ENCODE peak calls at places on chromosomes 5 and 9, in six cellular contexts. One of them, this sample, is unnamed.
A peak's percentile ranks its signal among the peaks of the same experiment; 100 is the strongest.

GRCh38 chr9:15416880-15417279 is 5.8 kb upstream of the SNAPC3 start:
- DNase-seq in uterus: peak; percentile 40
- DNase-seq in Calu3: peak; percentile 59
- DNase-seq in tibial nerve: no peak
- DNase-seq in progenitor cell of endocrine pancreas: no peak
- DNase-seq in brain microvascular endothelial cell: peak; percentile 59
- DNase-seq in this sample: peak; percentile 30

GRCh38 chr5:147190236-147190815 is 44.5 kb upstream of the STK32A start:
- DNase-seq in uterus: no peak
- DNase-seq in Calu3: peak; percentile 80
- DNase-seq in tibial nerve: no peak
- DNase-seq in progenitor cell of endocrine pancreas: no peak
- DNase-seq in brain microvascular endothelial cell: no peak
- DNase-seq in this sample: no peak

GRCh38 chr5:58185397-58186195 is 274.3 kb downstream of the PLK2 start:
- DNase-seq in uterus: no peak
- DNase-seq in Calu3: peak; percentile 6
- DNase-seq in tibial nerve: no peak
- DNase-seq in progenitor cell of endocrine pancreas: no peak
- DNase-seq in brain microvascular endothelial cell: peak; percentile 23
- DNase-seq in this sample: no peak

GRCh38 chr9:78130004-78130403 is 98.4 kb upstream of the GNAQ start:
- DNase-seq in uterus: no peak
- DNase-seq in Calu3: peak; percentile 10
- DNase-seq in tibial nerve: no peak
- DNase-seq in progenitor cell of endocrine pancreas: no peak
- DNase-seq in brain microvascular endothelial cell: peak; percentile 26
- DNase-seq in this sample: no peak

GRCh38 chr9:32966036-32966435 is 35.4 kb downstream of the APTX start:
- DNase-seq in uterus: no peak
- DNase-seq in Calu3: no peak
- DNase-seq in tibial nerve: no peak
- DNase-seq in progenitor cell of endocrine pancreas: no peak
- DNase-seq in brain microvascular endothelial cell: no peak
- DNase-seq in this sample: no peak

GRCh38 chr5:142972064-142972463 is 201.9 kb downstream of the ARHGAP26 start:
- DNase-seq in uterus: no peak
- DNase-seq in Calu3: no peak
- DNase-seq in tibial nerve: no peak
- DNase-seq in progenitor cell of endocrine pancreas: no peak
- DNase-seq in brain microvascular endothelial cell: no peak
- DNase-seq in this sample: no peak

GRCh38 chr5:131514316-131515275 is 120.4 kb downstream of the RAPGEF6 start:
- DNase-seq in uterus: no peak
- DNase-seq in Calu3: no peak
- DNase-seq in tibial nerve: no peak
- DNase-seq in progenitor cell of endocrine pancreas: no peak
- DNase-seq in brain microvascular endothelial cell: peak; percentile 16
- DNase-seq in this sample: peak; percentile 22

GRCh38 chr5:2759696-2760461 is 8.4 kb upstream of the IRX2 start:
- DNase-seq in uterus: no peak
- DNase-seq in Calu3: no peak
- DNase-seq in tibial nerve: no peak
- DNase-seq in progenitor cell of endocrine pancreas: no peak
- DNase-seq in brain microvascular endothelial cell: no peak
- DNase-seq in this sample: no peak

GRCh38 chr5:123746683-123747360 is 234.8 kb downstream of the CSNK1G3 start:
- DNase-seq in uterus: no peak
- DNase-seq in Calu3: no peak
- DNase-seq in tibial nerve: no peak
- DNase-seq in progenitor cell of endocrine pancreas: no peak
- DNase-seq in brain microvascular endothelial cell: no peak
- DNase-seq in this sample: no peak

GRCh38 chr9:82109626-82110025 is 121.1 kb downstream of the SPATA31D1 start:
- DNase-seq in uterus: no peak
- DNase-seq in Calu3: no peak
- DNase-seq in tibial nerve: no peak
- DNase-seq in progenitor cell of endocrine pancreas: no peak
- DNase-seq in brain microvascular endothelial cell: peak; percentile 38
- DNase-seq in this sample: no peak

GRCh38 chr5:1799110-1799601 is 481 bp downstream of the MRPL36 start:
- DNase-seq in uterus: no peak
- DNase-seq in Calu3: no peak
- DNase-seq in tibial nerve: no peak
- DNase-seq in progenitor cell of endocrine pancreas: no peak
- DNase-seq in brain microvascular endothelial cell: peak; percentile 27
- DNase-seq in this sample: no peak

GRCh38 chr5:57316798-57317327 is 143.0 kb downstream of the GPBP1 start:
- DNase-seq in uterus: peak; percentile 29
- DNase-seq in Calu3: peak; percentile 23
- DNase-seq in tibial nerve: no peak
- DNase-seq in progenitor cell of endocrine pancreas: no peak
- DNase-seq in brain microvascular endothelial cell: peak; percentile 100
- DNase-seq in this sample: peak; percentile 75

GRCh38 chr5:139092741-139093140 is 105.4 kb downstream of the SIL1 start:
- DNase-seq in uterus: no peak
- DNase-seq in Calu3: no peak
- DNase-seq in tibial nerve: no peak
- DNase-seq in progenitor cell of endocrine pancreas: no peak
- DNase-seq in brain microvascular endothelial cell: no peak
- DNase-seq in this sample: no peak

GRCh38 chr5:54719384-54720306 is 202.1 kb downstream of the SNX18 start:
- DNase-seq in uterus: no peak
- DNase-seq in Calu3: no peak
- DNase-seq in tibial nerve: no peak
- DNase-seq in progenitor cell of endocrine pancreas: no peak
- DNase-seq in brain microvascular endothelial cell: peak; percentile 91
- DNase-seq in this sample: peak; percentile 72

DNA sequence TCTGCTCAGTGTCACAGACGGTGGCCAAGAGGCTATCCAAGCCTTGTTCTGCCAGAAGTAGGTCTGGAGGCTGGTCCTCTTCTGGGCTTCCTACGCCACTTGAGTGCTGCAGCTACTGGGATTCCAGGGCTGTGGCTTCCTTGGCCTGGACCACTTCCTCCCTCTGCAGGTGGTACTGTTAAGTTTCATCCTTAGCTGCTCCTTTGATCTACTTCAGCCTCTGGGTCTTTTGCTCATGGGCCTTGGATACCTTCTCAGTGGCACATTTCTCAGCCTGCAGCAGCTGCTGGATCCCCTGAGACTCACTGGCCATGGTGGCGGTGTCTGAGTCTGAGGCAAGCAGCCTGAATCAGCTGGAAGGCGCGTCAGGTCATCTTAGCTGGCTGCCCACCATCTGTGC is 10.3 kb downstream of the CNOT8 start:
- DNase-seq in uterus: no peak
- DNase-seq in Calu3: no peak
- DNase-seq in tibial nerve: no peak
- DNase-seq in progenitor cell of endocrine pancreas: no peak
- DNase-seq in brain microvascular endothelial cell: no peak
- DNase-seq in this sample: peak; percentile 13
- TF ChIP-seq CTCF in uterus: no peak
- TF ChIP-seq CTCF in Calu3: no peak
- TF ChIP-seq CTCF in tibial nerve: no peak
- TF ChIP-seq CTCF in progenitor cell of endocrine pancreas: peak; percentile 26
- TF ChIP-seq CTCF in brain microvascular endothelial cell: peak; percentile 47
- TF ChIP-seq CTCF in this sample: peak; percentile 36

GRCh38 chr9:129102791-129103594 is 7.6 kb downstream of the CRAT start:
- DNase-seq in uterus: no peak
- DNase-seq in Calu3: peak; percentile 50
- DNase-seq in tibial nerve: no peak
- DNase-seq in progenitor cell of endocrine pancreas: no peak
- DNase-seq in brain microvascular endothelial cell: peak; percentile 44
- DNase-seq in this sample: peak; percentile 17
- TF ChIP-seq CTCF in uterus: no peak
- TF ChIP-seq CTCF in Calu3: no peak
- TF ChIP-seq CTCF in tibial nerve: peak; percentile 36
- TF ChIP-seq CTCF in progenitor cell of endocrine pancreas: peak; percentile 62
- TF ChIP-seq CTCF in brain microvascular endothelial cell: peak; percentile 85
- TF ChIP-seq CTCF in this sample: peak; percentile 72

GRCh38 chr5:173626501-173626812 is 10.0 kb upstream of the BOD1 start:
- DNase-seq in uterus: no peak
- DNase-seq in Calu3: no peak
- DNase-seq in tibial nerve: no peak
- DNase-seq in progenitor cell of endocrine pancreas: no peak
- DNase-seq in brain microvascular endothelial cell: no peak
- DNase-seq in this sample: no peak

GRCh38 chr5:173627271-173627670 is 10.8 kb upstream of the BOD1 start:
- DNase-seq in uterus: no peak
- DNase-seq in Calu3: no peak
- DNase-seq in tibial nerve: no peak
- DNase-seq in progenitor cell of endocrine pancreas: no peak
- DNase-seq in brain microvascular endothelial cell: no peak
- DNase-seq in this sample: no peak

GRCh38 chr5:173624276-173624675 is 7.8 kb upstream of the BOD1 start:
- DNase-seq in uterus: no peak
- DNase-seq in Calu3: no peak
- DNase-seq in tibial nerve: no peak
- DNase-seq in progenitor cell of endocrine pancreas: no peak
- DNase-seq in brain microvascular endothelial cell: no peak
- DNase-seq in this sample: no peak

GRCh38 chr5:173625261-173625660 is 8.8 kb upstream of the BOD1 start:
- DNase-seq in uterus: no peak
- DNase-seq in Calu3: no peak
- DNase-seq in tibial nerve: no peak
- DNase-seq in progenitor cell of endocrine pancreas: no peak
- DNase-seq in brain microvascular endothelial cell: no peak
- DNase-seq in this sample: no peak

DNA sequence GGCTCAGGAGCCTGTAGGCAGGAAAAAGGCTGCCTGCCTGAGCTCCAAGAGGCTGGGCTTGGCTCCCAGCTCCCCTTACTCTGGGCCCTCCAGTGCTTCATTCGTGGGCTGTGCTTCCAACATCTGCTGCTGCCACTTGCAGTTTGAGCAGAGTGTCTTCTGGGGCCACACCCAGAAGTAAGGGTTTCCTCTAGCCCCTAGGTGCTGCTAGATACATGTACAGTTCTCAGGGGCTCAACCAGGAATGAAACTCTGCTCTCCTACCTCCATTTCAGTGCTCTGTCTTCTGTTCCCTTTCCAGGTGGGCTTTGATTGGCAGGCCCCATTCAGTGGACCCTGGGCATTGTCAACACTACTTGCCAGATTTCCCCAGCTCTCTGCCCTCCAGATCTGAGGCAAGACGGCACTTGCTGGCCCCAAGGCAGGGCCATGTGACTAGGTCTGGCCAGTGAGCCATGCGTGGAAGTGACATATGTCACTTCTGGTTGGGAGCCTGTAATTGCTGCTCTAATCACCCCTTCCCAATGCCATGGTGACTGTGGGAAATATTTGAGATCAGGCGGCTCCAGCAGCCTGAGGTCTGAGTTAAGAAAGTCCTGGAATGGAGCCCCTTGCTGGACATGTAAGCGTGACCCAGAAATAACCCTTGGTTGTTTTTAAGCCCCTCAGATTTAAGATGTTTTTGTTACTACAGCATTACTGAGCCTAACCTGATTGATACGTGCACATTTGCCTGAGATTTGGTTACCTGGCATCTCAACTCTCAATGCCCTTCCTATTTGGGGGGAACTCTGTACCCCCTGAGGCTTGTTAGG is 9.4 kb upstream of the BOD1 start:
- DNase-seq in uterus: no peak
- DNase-seq in Calu3: no peak
- DNase-seq in tibial nerve: no peak
- DNase-seq in progenitor cell of endocrine pancreas: no peak
- DNase-seq in brain microvascular endothelial cell: no peak
- DNase-seq in this sample: no peak
- TF ChIP-seq CTCF in uterus: no peak
- TF ChIP-seq CTCF in Calu3: no peak
- TF ChIP-seq CTCF in tibial nerve: no peak
- TF ChIP-seq CTCF in progenitor cell of endocrine pancreas: no peak
- TF ChIP-seq CTCF in brain microvascular endothelial cell: no peak
- TF ChIP-seq CTCF in this sample: no peak

DNA sequence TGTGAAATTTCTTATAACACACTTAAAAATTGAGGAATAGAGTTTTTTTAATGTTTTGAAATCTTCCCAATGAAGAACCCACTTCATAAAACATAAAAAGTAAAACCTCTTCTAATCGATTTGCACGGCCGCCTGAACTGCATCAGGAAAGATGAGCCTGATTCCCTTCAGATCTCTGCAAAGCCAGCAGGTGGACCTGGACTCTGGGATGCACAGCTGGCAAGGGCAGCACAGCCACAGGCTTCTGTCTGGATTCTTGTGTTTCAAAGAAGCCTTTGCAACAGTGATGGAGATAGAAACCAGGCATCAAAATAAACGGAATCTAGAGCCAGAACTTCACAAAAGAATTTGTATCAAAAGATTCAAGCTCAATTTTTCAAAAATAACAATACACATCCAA is 36.0 kb upstream of the SPATA31C2 start:
- DNase-seq in uterus: no peak
- DNase-seq in Calu3: no peak
- DNase-seq in tibial nerve: no peak
- DNase-seq in progenitor cell of endocrine pancreas: no peak
- DNase-seq in brain microvascular endothelial cell: no peak
- DNase-seq in this sample: no peak
- TF ChIP-seq CTCF in uterus: no peak
- TF ChIP-seq CTCF in Calu3: no peak
- TF ChIP-seq CTCF in tibial nerve: no peak
- TF ChIP-seq CTCF in progenitor cell of endocrine pancreas: peak; percentile 13
- TF ChIP-seq CTCF in brain microvascular endothelial cell: no peak
- TF ChIP-seq CTCF in this sample: no peak

GRCh38 chr5:160787247-160787646 is 64.8 kb downstream of the ATP10B start:
- DNase-seq in uterus: no peak
- DNase-seq in Calu3: peak; percentile 78
- DNase-seq in tibial nerve: no peak
- DNase-seq in progenitor cell of endocrine pancreas: no peak
- DNase-seq in brain microvascular endothelial cell: no peak
- DNase-seq in this sample: no peak
- TF ChIP-seq CTCF in uterus: no peak
- TF ChIP-seq CTCF in Calu3: peak; percentile 73
- TF ChIP-seq CTCF in tibial nerve: no peak
- TF ChIP-seq CTCF in progenitor cell of endocrine pancreas: peak; percentile 61
- TF ChIP-seq CTCF in brain microvascular endothelial cell: no peak
- TF ChIP-seq CTCF in this sample: peak; percentile 26

DNA sequence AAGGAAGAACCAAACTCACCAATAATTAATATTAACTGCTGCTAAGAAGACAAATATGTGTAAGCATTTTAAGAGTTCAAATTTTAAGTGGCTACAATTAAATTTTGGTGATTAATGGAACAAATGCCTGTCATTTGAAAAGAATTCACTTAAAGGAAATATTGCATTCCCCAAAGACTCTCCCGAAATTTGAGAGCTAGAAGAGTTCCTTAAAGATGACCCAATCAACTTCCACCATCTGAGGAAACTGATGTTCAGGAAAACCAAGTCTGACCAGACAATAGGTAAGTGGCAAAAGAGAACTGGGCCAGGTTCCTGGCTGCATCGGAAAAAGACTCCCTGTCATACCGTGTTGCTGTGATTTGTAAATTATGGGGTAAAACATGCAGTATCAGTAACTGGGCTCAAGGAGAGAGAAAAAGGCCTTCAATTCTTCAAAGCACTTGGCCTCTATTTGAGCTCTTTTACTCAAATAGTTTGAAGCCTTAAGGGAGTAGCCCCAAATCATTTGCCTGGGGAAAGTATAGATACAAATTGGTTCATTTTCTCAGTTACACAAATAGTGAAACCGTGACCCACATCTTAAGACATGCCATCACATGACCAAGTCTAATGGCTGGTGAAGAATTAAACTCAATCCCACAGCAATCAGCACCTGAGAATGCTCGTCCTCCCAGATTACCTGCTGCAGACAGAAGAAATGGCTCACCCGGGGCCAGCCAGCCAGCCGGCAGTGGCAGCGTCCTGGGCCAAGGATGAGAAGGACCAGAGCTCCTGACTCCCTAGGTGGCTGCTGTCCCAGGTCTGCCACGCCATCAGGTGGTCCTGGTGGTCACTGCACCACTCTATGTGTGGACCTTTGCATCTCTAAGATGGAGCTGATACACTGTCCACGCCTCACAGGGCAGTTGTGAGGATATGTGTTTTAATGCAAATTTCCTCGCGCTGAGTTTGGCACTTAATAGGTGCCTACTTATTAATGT is 162.9 kb downstream of the TTLL11 start:
- DNase-seq in uterus: no peak
- DNase-seq in Calu3: no peak
- DNase-seq in tibial nerve: no peak
- DNase-seq in progenitor cell of endocrine pancreas: peak; percentile 34
- DNase-seq in brain microvascular endothelial cell: no peak
- DNase-seq in this sample: no peak
- TF ChIP-seq CTCF in uterus: peak; percentile 17
- TF ChIP-seq CTCF in Calu3: no peak
- TF ChIP-seq CTCF in tibial nerve: peak; percentile 10
- TF ChIP-seq CTCF in progenitor cell of endocrine pancreas: peak; percentile 65
- TF ChIP-seq CTCF in brain microvascular endothelial cell: peak; percentile 54
- TF ChIP-seq CTCF in this sample: peak; percentile 40